ENCODE peak calls at places on chromosomes 11 and 22, in four cellular contexts. O is H1, A is SK-N-SH, K is K562. X is an unnamed sample.

GRCh38 chr11:33329705-33330329 is 72.6 kb downstream of the HIPK3 start:
- DNase-seq in O (no peak), K (peak), A (peak), X (no peak)

GRCh38 chr11:36622431-36623136 is 24.5 kb upstream of the RAG2 start:
- DNase-seq in K (peak), A (peak), O (no peak), X (no peak)

GRCh38 chr11:107359701-107360100 is 97.9 kb downstream of the CWF19L2 start:
- DNase-seq in K (no peak), A (no peak), O (no peak), X (no peak)

GRCh38 chr11:110159491-110159890 is 66.3 kb downstream of the ZC3H12C start:
- DNase-seq in A (no peak), K (no peak), O (no peak), X (no peak)

GRCh38 chr11:75795276-75796090 is 19.5 kb upstream of the UVRAG start:
- DNase-seq in K (no peak), A (no peak), O (no peak), X (no peak)

GRCh38 chr22:31064369-31064768 is 16.7 kb upstream of the SMTN start:
- DNase-seq in O (no peak), K (no peak), A (no peak), X (no peak)

GRCh38 chr22:43159484-43160178 is 8.3 kb downstream of the TSPO start:
- DNase-seq in A (peak), K (peak), O (peak), X (no peak)

GRCh38 chr11:67416416-67417335 is 1.2 kb downstream of the CARNS1 start:
- DNase-seq in K (no peak), O (no peak), A (no peak), X (no peak)

GRCh38 chr22:39214383-39215069 is 30.3 kb downstream of the PDGFB start:
- DNase-seq in K (no peak), A (no peak), O (peak), X (no peak)

GRCh38 chr11:69391192-69392103 is 90.0 kb upstream of the LINC01488 start:
- DNase-seq in A (no peak), O (no peak), K (no peak), X (no peak)

GRCh38 chr11:57460017-57460755 is at the start of gene RTN4RL2:
- DNase-seq in K (peak), O (peak), A (peak), X (peak)

GRCh38 chr11:22875869-22876473 is 15.7 kb upstream of the CCDC179 start:
- DNase-seq in A (peak), O (peak), K (peak), X (peak)

GRCh38 chr22:35531202-35531601 is 9.4 kb upstream of the RASD2 start:
- DNase-seq in A (no peak), K (no peak), O (no peak), X (no peak)

DNA sequence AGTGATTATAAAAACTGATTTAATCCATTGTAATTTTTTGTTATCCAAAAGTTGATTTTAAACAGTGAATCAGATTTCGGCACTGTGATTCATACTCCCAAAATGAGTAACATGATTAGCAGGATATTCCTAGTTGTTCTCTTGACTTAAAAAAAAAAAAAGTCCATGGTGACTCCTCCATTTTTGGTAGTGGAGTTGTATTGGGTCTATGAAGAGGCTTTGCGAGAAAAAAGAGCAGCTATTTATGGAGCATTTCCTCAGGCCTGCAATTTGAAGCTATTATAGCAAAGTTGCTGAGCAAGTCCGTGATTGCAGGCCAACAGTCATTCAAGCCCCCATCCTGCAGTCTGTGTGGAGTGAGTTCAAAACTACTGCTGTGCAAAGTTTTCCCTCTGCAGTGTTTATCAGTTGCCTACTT is 28.8 kb downstream of the YAP1 start:
- DNase-seq in O (no peak), K (no peak), A (no peak), X (no peak)
- TF ChIP-seq TAF1 in O (no peak), K (no peak), A (no peak), X (no peak)

GRCh38 chr11:120605469-120605868 is 93.9 kb downstream of the GRIK4 start:
- DNase-seq in A (no peak), K (no peak), O (no peak), X (no peak)
- TF ChIP-seq TAF1 in A (no peak), K (no peak), O (no peak), X (no peak)

DNA sequence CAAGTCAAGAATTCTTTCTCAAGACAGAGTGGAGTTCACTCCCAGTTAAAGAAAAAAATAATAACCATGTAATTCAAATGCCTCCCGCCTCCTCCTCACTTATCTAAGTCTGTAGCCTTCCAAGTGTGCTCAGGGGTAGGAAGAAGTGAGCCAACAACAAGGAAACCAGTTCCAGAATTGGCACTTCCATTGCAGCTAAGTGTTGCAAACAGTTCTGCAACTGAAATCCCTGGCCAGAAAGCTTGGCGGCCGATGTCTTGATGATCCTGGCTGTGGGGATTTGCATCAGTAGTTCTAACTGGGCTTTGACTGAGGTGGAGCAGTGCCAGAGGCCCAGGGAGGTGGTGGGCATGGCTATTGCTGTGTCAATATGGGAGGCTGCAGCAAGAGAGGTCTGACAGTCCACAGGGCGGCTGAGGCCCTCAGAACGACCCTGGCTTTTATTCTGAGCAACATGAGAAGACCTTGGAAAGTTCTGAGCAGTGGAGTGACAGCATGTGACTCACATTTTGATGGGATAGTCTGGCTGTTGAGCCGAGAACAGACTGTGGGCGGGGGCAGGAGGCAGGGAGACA is 19.2 kb downstream of the DHCR7 start:
- DNase-seq in K (no peak), A (no peak), O (no peak), X (no peak)
- TF ChIP-seq TAF1 in K (no peak), A (no peak), O (no peak), X (no peak)

DNA sequence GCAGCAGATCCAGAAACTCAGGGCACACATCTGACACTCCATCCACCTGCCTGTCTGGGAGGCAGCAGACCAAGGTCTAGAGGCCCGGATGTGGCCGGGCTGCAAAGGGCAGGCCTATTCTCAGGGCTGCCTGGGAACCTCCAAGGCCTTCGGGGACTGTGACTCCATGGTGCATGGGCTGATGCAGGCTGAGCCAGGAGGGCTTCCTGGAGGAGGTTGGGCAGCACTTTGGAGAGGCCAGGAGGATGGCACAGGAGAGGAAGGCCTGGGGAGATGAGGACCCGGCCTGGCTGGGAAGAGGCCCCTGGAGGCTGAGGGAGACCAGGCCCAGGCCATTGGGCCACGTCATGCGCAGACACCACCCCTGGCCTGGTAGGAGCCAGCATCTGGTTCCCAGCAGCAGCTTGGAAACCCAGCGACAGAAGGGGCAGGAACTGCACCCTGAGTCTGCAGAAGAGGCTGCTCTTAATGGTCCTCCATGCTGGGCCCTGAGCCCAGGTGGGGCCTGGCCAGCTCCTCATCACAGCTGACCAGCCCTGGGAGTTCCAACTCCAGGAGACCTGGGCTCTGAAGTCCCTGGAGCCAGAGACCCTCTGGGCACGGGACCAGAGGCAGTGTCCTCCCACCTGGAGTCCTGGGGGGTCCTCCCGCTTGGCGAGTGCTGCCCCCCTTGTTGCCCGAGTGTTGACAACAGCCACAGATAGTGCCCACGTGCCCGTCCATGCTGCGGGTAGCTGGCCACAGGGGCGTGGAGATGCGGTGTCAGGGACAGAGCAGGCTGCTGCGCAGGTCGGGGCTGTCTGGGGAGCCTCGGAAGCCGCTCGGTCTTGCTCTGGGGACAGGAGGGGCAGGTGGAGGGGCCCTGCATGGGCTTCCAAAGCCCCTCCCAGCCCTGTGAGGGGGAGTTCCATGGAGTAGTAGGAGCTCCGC is 5.5 kb downstream of the PHLDA2 start:
- DNase-seq in O (no peak), A (peak), K (no peak), X (no peak)
- TF ChIP-seq TAF1 in O (no peak), A (no peak), K (no peak), X (no peak)

X was measured in GM12891.